ENCODE peak calls at places on chromosome 21, in seven cellular contexts. L, C, T, I, Y, M and F are unnamed samples.

GRCh38 chr21:32257952-32258785 is 20.7 kb downstream of the MIS18A start:
- DNase-seq in L (peak), C (peak), T (peak), I (peak), Y (peak), M (peak), F (no peak)

GRCh38 chr21:36065497-36066036 is 4.3 kb upstream of the CBR1 start:
- DNase-seq in L (no peak), C (peak), T (no peak), I (peak), Y (peak), M (no peak), F (no peak)

GRCh38 chr21:37551406-37552355 is 185.1 kb downstream of the DYRK1A start:
- DNase-seq in L (no peak), C (peak), T (no peak), I (peak), Y (peak), M (no peak), F (no peak)

GRCh38 chr21:28773036-28773435 is 219.6 kb downstream of the LTN1 start:
- DNase-seq in L (no peak), C (no peak), T (no peak), I (no peak), Y (no peak), M (no peak), F (no peak)

GRCh38 chr21:14491269-14491681 is 54.8 kb downstream of the SAMSN1 start:
- DNase-seq in L (no peak), C (no peak), T (no peak), I (no peak), Y (no peak), M (no peak), F (no peak)

GRCh38 chr21:9737871-9738520 is 783.4 kb upstream of the TPTE start:
- DNase-seq in L (no peak), C (no peak), T (no peak), I (no peak), Y (no peak), M (no peak), F (peak)

GRCh38 chr21:31780944-31781343 is 49.0 kb upstream of the SCAF4 start:
- DNase-seq in L (no peak), C (no peak), T (no peak), I (no peak), Y (no peak), M (no peak), F (no peak)

GRCh38 chr21:38228115-38228514 is 28.7 kb upstream of the KCNJ15 start:
- DNase-seq in L (no peak), C (no peak), T (no peak), I (no peak), Y (no peak), M (no peak), F (no peak)

GRCh38 chr21:46604329-46604974 is 430 bp downstream of the S100B start:
- DNase-seq in L (no peak), C (no peak), T (no peak), I (no peak), Y (no peak), M (no peak), F (no peak)

GRCh38 chr21:46603228-46603627 is 1.7 kb downstream of the S100B start:
- DNase-seq in L (peak), C (peak), T (no peak), I (no peak), Y (no peak), M (no peak), F (no peak)

GRCh38 chr21:46606427-46606813 is 1.5 kb upstream of the S100B start:
- DNase-seq in L (no peak), C (no peak), T (no peak), I (no peak), Y (no peak), M (no peak), F (no peak)

GRCh38 chr21:46605759-46606426 is 1.0 kb upstream of the S100B start:
- DNase-seq in L (no peak), C (no peak), T (no peak), I (no peak), Y (no peak), M (peak), F (no peak)

GRCh38 chr21:46604975-46605758 is at the start of gene S100B:
- DNase-seq in L (peak), C (peak), T (no peak), I (no peak), Y (peak), M (no peak), F (no peak)
- H3K4me3 ChIP-seq in L (no peak), C (no peak), T (no peak), I (no peak), Y (no peak), M (peak), F (no peak)

GRCh38 chr21:42990251-42990650 is 15.9 kb downstream of the PKNOX1 start:
- DNase-seq in L (no peak), C (no peak), T (no peak), I (no peak), Y (no peak), M (no peak), F (no peak)
- H3K27ac ChIP-seq in L (peak), C (peak), T (no peak), I (no peak), Y (no peak), M (no peak), F (no peak)

GRCh38 chr21:43361127-43361492 is 65.8 kb downstream of the SIK1 start:
- DNase-seq in L (no peak), C (no peak), T (no peak), I (peak), Y (no peak), M (peak), F (no peak)

GRCh38 chr21:43362928-43363314 is 64.0 kb downstream of the SIK1 start:
- DNase-seq in L (no peak), C (peak), T (no peak), I (no peak), Y (no peak), M (no peak), F (no peak)

GRCh38 chr21:43362306-43362927 is 64.5 kb downstream of the SIK1 start:
- DNase-seq in L (no peak), C (peak), T (no peak), I (peak), Y (peak), M (peak), F (no peak)

GRCh38 chr21:43360441-43361126 is 66.3 kb downstream of the SIK1 start:
- DNase-seq in L (no peak), C (no peak), T (no peak), I (no peak), Y (no peak), M (no peak), F (no peak)

GRCh38 chr21:43361493-43362296 is 65.2 kb downstream of the SIK1 start:
- DNase-seq in L (no peak), C (no peak), T (no peak), I (peak), Y (no peak), M (peak), F (no peak)
- H3K4me3 ChIP-seq in L (no peak), C (peak), T (no peak), I (peak), Y (no peak), M (peak), F (peak)

DNA sequence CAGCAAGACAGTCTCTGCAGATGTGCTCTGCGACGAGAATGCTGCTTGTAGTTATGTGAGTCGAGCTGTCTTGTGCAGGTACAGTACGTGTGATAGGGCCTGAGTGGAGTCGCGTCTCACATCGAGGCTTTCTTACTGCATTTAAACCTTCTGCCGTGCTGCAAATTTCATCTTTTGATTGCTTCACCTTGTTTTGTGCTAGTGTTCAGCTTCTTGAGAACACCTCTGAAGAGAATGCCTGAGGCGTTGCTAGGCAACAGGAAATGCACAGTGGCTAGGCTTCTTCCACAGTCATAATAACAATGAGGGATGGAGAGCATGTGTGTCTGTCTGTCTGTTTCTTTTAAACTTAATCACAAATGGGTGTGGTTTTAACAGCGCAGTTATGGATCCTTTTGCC is 52.9 kb downstream of the MRPS6 start:
- DNase-seq in L (peak), C (peak), T (peak), I (no peak), Y (no peak), M (no peak), F (no peak)
- H3K27ac ChIP-seq in L (peak), C (peak), T (peak), I (no peak), Y (no peak), M (no peak), F (no peak)

GRCh38 chr21:41369105-41369914 is 7.5 kb downstream of the MX2 start:
- DNase-seq in L (peak), C (no peak), T (peak), I (no peak), Y (peak), M (peak), F (no peak)

GRCh38 chr21:41373253-41373652 is 11.4 kb downstream of the MX2 start:
- DNase-seq in L (no peak), C (no peak), T (no peak), I (no peak), Y (no peak), M (no peak), F (no peak)

GRCh38 chr21:41371698-41372030 is 9.8 kb downstream of the MX2 start:
- DNase-seq in L (no peak), C (no peak), T (no peak), I (no peak), Y (no peak), M (no peak), F (no peak)

GRCh38 chr21:41369915-41370839 is 8.3 kb downstream of the MX2 start:
- DNase-seq in L (no peak), C (no peak), T (no peak), I (no peak), Y (no peak), M (peak), F (no peak)

GRCh38 chr21:41370840-41371697 is 9.2 kb downstream of the MX2 start:
- DNase-seq in L (no peak), C (peak), T (no peak), I (no peak), Y (no peak), M (no peak), F (no peak)
- H3K4me3 ChIP-seq in L (no peak), C (no peak), T (no peak), I (no peak), Y (no peak), M (no peak), F (no peak)

GRCh38 chr21:44503901-44504399 is 36.0 kb downstream of the KRTAP10-1 start:
- DNase-seq in L (no peak), C (no peak), T (no peak), I (no peak), Y (no peak), M (no peak), F (no peak)
- H3K27ac ChIP-seq in L (no peak), C (no peak), T (no peak), I (no peak), Y (no peak), M (no peak), F (no peak)

GRCh38 chr21:33362044-33362555 is 37.3 kb downstream of the IFNAR1 start:
- DNase-seq in L (peak), C (no peak), T (no peak), I (no peak), Y (no peak), M (no peak), F (no peak)
- H3K4me3 ChIP-seq in L (peak), C (no peak), T (no peak), I (no peak), Y (peak), M (peak), F (no peak)

GRCh38 chr21:42671778-42672593 is 18.6 kb downstream of the PDE9A start:
- DNase-seq in L (no peak), C (peak), T (no peak), I (no peak), Y (no peak), M (no peak), F (no peak)

GRCh38 chr21:42670884-42671283 is 17.5 kb downstream of the PDE9A start:
- DNase-seq in L (no peak), C (no peak), T (no peak), I (no peak), Y (no peak), M (no peak), F (no peak)

GRCh38 chr21:42674351-42674940 is 21.0 kb downstream of the PDE9A start:
- DNase-seq in L (peak), C (no peak), T (peak), I (no peak), Y (peak), M (peak), F (no peak)

GRCh38 chr21:42673633-42674328 is 20.4 kb downstream of the PDE9A start:
- DNase-seq in L (no peak), C (no peak), T (no peak), I (no peak), Y (no peak), M (no peak), F (no peak)

DNA sequence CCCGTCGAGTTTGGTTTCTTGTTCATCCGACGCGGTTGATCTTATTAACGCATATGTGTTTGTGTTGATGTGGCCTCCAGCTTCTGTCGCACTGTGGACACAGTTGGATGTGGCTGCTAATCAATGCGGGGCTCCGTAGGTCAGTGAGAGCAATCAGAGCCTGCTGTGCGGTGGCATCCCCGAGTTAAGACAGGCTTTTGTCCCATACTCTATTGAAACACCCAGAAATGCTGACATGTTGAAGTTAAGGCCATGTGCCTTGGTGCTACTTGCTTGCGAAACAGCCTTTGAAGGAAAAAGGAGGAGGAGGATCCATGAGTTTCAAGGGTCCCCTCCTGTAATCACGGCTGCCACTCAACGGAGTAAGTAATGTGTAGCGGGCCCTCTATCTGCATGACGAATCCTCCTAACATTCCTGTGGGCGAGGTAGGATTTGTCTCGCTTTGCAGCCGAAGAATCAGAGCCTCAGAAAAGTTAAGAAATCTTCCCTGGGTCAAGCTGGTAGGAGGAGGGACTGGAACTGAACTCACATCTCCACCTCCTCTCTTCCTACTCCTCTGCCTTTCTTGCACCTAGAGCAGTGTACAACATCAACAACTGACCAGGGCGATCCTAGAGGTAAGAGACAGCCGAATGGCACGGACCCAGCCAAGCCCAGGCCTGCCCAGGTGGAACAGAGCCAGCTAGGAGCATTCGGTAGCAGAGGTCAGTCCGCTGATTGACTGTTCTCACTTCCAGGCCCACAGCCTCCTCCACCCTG is 19.5 kb downstream of the PDE9A start:
- DNase-seq in L (peak), C (peak), T (peak), I (peak), Y (peak), M (no peak), F (no peak)
- H3K27ac ChIP-seq in L (peak), C (no peak), T (peak), I (no peak), Y (peak), M (peak), F (no peak)

GRCh38 chr21:42003051-42003461 is 7.1 kb downstream of the ZBTB21 start:
- DNase-seq in L (no peak), C (peak), T (no peak), I (no peak), Y (peak), M (no peak), F (no peak)
- H3K4me3 ChIP-seq in L (no peak), C (no peak), T (no peak), I (no peak), Y (no peak), M (no peak), F (no peak)